ENCODE peak calls at places on chromosome 21, in eight cellular contexts. One of them, this sample, is unnamed.

GRCh38 chr21:27704567-27705166 is 737.8 kb upstream of the ADAMTS5 start:
- DNase-seq in cardiac muscle cell: no peak
- DNase-seq in fibroblast of pulmonary artery: no peak
- DNase-seq in breast epithelium: no peak
- DNase-seq in Panc1: no peak
- DNase-seq in A549: no peak
- DNase-seq in tibial artery: no peak
- DNase-seq in choroid plexus epithelial cell: no peak
- DNase-seq in this sample: no peak

GRCh38 chr21:45172408-45172807 is 98.0 kb downstream of the ADARB1 start:
- DNase-seq in Panc1: no peak
- DNase-seq in breast epithelium: no peak
- DNase-seq in fibroblast of pulmonary artery: no peak
- DNase-seq in cardiac muscle cell: no peak
- DNase-seq in A549: no peak
- DNase-seq in choroid plexus epithelial cell: no peak
- DNase-seq in tibial artery: no peak
- DNase-seq in this sample: no peak

GRCh38 chr21:18204931-18205330 is 39.7 kb upstream of the CHODL start:
- DNase-seq in Panc1: no peak
- DNase-seq in choroid plexus epithelial cell: peak
- DNase-seq in cardiac muscle cell: peak
- DNase-seq in breast epithelium: no peak
- DNase-seq in tibial artery: no peak
- DNase-seq in A549: no peak
- DNase-seq in fibroblast of pulmonary artery: no peak
- DNase-seq in this sample: no peak

GRCh38 chr21:38839683-38840286 is 34.1 kb downstream of the ETS2 start:
- DNase-seq in Panc1: no peak
- DNase-seq in A549: peak
- DNase-seq in fibroblast of pulmonary artery: peak
- DNase-seq in cardiac muscle cell: no peak
- DNase-seq in choroid plexus epithelial cell: peak
- DNase-seq in breast epithelium: no peak
- DNase-seq in tibial artery: no peak
- DNase-seq in this sample: peak

GRCh38 chr21:38159355-38159754 is 97.4 kb upstream of the KCNJ15 start:
- DNase-seq in cardiac muscle cell: peak
- DNase-seq in choroid plexus epithelial cell: peak
- DNase-seq in Panc1: peak
- DNase-seq in A549: peak
- DNase-seq in breast epithelium: no peak
- DNase-seq in fibroblast of pulmonary artery: peak
- DNase-seq in tibial artery: peak
- DNase-seq in this sample: peak

GRCh38 chr21:45538381-45539045 is 3.7 kb downstream of the SLC19A1 start:
- DNase-seq in choroid plexus epithelial cell: no peak
- DNase-seq in cardiac muscle cell: no peak
- DNase-seq in tibial artery: peak
- DNase-seq in Panc1: no peak
- DNase-seq in A549: no peak
- DNase-seq in fibroblast of pulmonary artery: no peak
- DNase-seq in breast epithelium: peak
- DNase-seq in this sample: no peak

GRCh38 chr21:24260751-24261150 is 1346.5 kb downstream of the MRPL39 start:
- DNase-seq in fibroblast of pulmonary artery: no peak
- DNase-seq in choroid plexus epithelial cell: no peak
- DNase-seq in tibial artery: no peak
- DNase-seq in A549: no peak
- DNase-seq in breast epithelium: no peak
- DNase-seq in Panc1: no peak
- DNase-seq in cardiac muscle cell: no peak
- DNase-seq in this sample: no peak

GRCh38 chr21:33976082-33976979 is 60.7 kb upstream of the ATP5PO start:
- DNase-seq in choroid plexus epithelial cell: peak
- DNase-seq in A549: peak
- DNase-seq in fibroblast of pulmonary artery: peak
- DNase-seq in breast epithelium: no peak
- DNase-seq in cardiac muscle cell: peak
- DNase-seq in tibial artery: peak
- DNase-seq in Panc1: peak
- DNase-seq in this sample: peak

GRCh38 chr21:41750051-41750450 is 16.8 kb downstream of the RIPK4 start:
- DNase-seq in tibial artery: no peak
- DNase-seq in breast epithelium: no peak
- DNase-seq in Panc1: no peak
- DNase-seq in A549: no peak
- DNase-seq in choroid plexus epithelial cell: no peak
- DNase-seq in fibroblast of pulmonary artery: no peak
- DNase-seq in cardiac muscle cell: no peak
- DNase-seq in this sample: no peak

GRCh38 chr21:38440746-38441145 is 57.5 kb downstream of the ERG start:
- DNase-seq in breast epithelium: no peak
- DNase-seq in A549: peak
- DNase-seq in cardiac muscle cell: no peak
- DNase-seq in tibial artery: no peak
- DNase-seq in Panc1: no peak
- DNase-seq in choroid plexus epithelial cell: peak
- DNase-seq in fibroblast of pulmonary artery: peak
- DNase-seq in this sample: peak

GRCh38 chr21:19322360-19322759 is 918.8 kb upstream of the TMPRSS15 start:
- DNase-seq in cardiac muscle cell: no peak
- DNase-seq in fibroblast of pulmonary artery: peak
- DNase-seq in choroid plexus epithelial cell: peak
- DNase-seq in breast epithelium: no peak
- DNase-seq in tibial artery: no peak
- DNase-seq in Panc1: no peak
- DNase-seq in A549: no peak
- DNase-seq in this sample: no peak

GRCh38 chr21:45304161-45304830 is 16.6 kb upstream of the POFUT2 start:
- DNase-seq in A549: no peak
- DNase-seq in tibial artery: peak
- DNase-seq in choroid plexus epithelial cell: no peak
- DNase-seq in Panc1: no peak
- DNase-seq in breast epithelium: no peak
- DNase-seq in fibroblast of pulmonary artery: no peak
- DNase-seq in cardiac muscle cell: no peak
- DNase-seq in this sample: no peak

GRCh38 chr21:45265721-45266517 is 21.8 kb downstream of the POFUT2 start:
- DNase-seq in Panc1: no peak
- DNase-seq in cardiac muscle cell: no peak
- DNase-seq in A549: no peak
- DNase-seq in breast epithelium: peak
- DNase-seq in tibial artery: peak
- DNase-seq in choroid plexus epithelial cell: no peak
- DNase-seq in fibroblast of pulmonary artery: no peak
- DNase-seq in this sample: no peak

GRCh38 chr21:38282921-38283320 is 26.1 kb downstream of the KCNJ15 start:
- DNase-seq in choroid plexus epithelial cell: peak
- DNase-seq in A549: no peak
- DNase-seq in fibroblast of pulmonary artery: peak
- DNase-seq in breast epithelium: no peak
- DNase-seq in tibial artery: no peak
- DNase-seq in Panc1: no peak
- DNase-seq in cardiac muscle cell: no peak
- DNase-seq in this sample: peak

GRCh38 chr21:17900281-17900989 is 81.3 kb upstream of the C21orf91 start:
- DNase-seq in A549: no peak
- DNase-seq in choroid plexus epithelial cell: no peak
- DNase-seq in tibial artery: no peak
- DNase-seq in breast epithelium: no peak
- DNase-seq in Panc1: no peak
- DNase-seq in fibroblast of pulmonary artery: no peak
- DNase-seq in cardiac muscle cell: no peak
- DNase-seq in this sample: no peak

GRCh38 chr21:27246741-27247140 is 279.9 kb upstream of the ADAMTS5 start:
- DNase-seq in tibial artery: no peak
- DNase-seq in cardiac muscle cell: no peak
- DNase-seq in choroid plexus epithelial cell: peak
- DNase-seq in A549: no peak
- DNase-seq in breast epithelium: no peak
- DNase-seq in Panc1: no peak
- DNase-seq in fibroblast of pulmonary artery: peak
- DNase-seq in this sample: peak

DNA sequence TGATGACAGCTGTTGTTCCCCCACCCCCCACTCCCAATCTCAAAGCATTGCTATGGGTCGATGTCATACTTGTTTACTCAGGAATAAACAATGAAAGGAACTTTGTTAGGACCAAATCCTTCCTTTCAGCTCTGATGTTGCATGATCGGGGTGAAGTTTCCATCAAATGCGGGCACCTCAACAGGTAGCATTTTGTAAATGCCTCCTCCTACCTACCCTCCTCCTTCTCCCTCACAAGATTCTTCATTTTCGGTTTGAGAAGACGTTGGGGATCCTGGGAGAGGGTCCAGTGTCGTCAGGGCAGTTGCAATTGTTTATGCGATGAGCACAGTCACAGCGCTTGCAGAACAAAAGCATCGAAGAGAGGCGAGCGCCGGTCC is 758 bp upstream of the HUNK start:
- DNase-seq in breast epithelium: no peak
- DNase-seq in fibroblast of pulmonary artery: no peak
- DNase-seq in A549: no peak
- DNase-seq in cardiac muscle cell: no peak
- DNase-seq in choroid plexus epithelial cell: no peak
- DNase-seq in Panc1: no peak
- DNase-seq in tibial artery: no peak
- DNase-seq in this sample: no peak
- H3K4me3 ChIP-seq in breast epithelium: peak
- H3K4me3 ChIP-seq in fibroblast of pulmonary artery: no peak
- H3K4me3 ChIP-seq in A549: peak
- H3K4me3 ChIP-seq in cardiac muscle cell: peak
- H3K4me3 ChIP-seq in choroid plexus epithelial cell: no peak
- H3K4me3 ChIP-seq in Panc1: no peak
- H3K4me3 ChIP-seq in tibial artery: peak
- H3K4me3 ChIP-seq in this sample: peak

GRCh38 chr21:20334585-20334984 is 663.6 kb upstream of the NCAM2 start:
- DNase-seq in cardiac muscle cell: no peak
- DNase-seq in A549: no peak
- DNase-seq in breast epithelium: no peak
- DNase-seq in Panc1: no peak
- DNase-seq in tibial artery: no peak
- DNase-seq in choroid plexus epithelial cell: no peak
- DNase-seq in fibroblast of pulmonary artery: no peak
- DNase-seq in this sample: no peak
- TF ChIP-seq CTCF in cardiac muscle cell: no peak
- TF ChIP-seq CTCF in A549: no peak
- TF ChIP-seq CTCF in breast epithelium: no peak
- TF ChIP-seq CTCF in Panc1: no peak
- TF ChIP-seq CTCF in tibial artery: no peak
- TF ChIP-seq CTCF in choroid plexus epithelial cell: no peak
- TF ChIP-seq CTCF in fibroblast of pulmonary artery: no peak
- TF ChIP-seq CTCF in this sample: no peak

GRCh38 chr21:26007911-26008579 is 162.5 kb downstream of the APP start:
- DNase-seq in breast epithelium: no peak
- DNase-seq in fibroblast of pulmonary artery: no peak
- DNase-seq in A549: no peak
- DNase-seq in cardiac muscle cell: no peak
- DNase-seq in choroid plexus epithelial cell: peak
- DNase-seq in tibial artery: no peak
- DNase-seq in Panc1: no peak
- DNase-seq in this sample: peak
- H3K4me3 ChIP-seq in breast epithelium: no peak
- H3K4me3 ChIP-seq in fibroblast of pulmonary artery: no peak
- H3K4me3 ChIP-seq in A549: no peak
- H3K4me3 ChIP-seq in cardiac muscle cell: no peak
- H3K4me3 ChIP-seq in choroid plexus epithelial cell: no peak
- H3K4me3 ChIP-seq in tibial artery: no peak
- H3K4me3 ChIP-seq in Panc1: no peak
- H3K4me3 ChIP-seq in this sample: no peak

DNA sequence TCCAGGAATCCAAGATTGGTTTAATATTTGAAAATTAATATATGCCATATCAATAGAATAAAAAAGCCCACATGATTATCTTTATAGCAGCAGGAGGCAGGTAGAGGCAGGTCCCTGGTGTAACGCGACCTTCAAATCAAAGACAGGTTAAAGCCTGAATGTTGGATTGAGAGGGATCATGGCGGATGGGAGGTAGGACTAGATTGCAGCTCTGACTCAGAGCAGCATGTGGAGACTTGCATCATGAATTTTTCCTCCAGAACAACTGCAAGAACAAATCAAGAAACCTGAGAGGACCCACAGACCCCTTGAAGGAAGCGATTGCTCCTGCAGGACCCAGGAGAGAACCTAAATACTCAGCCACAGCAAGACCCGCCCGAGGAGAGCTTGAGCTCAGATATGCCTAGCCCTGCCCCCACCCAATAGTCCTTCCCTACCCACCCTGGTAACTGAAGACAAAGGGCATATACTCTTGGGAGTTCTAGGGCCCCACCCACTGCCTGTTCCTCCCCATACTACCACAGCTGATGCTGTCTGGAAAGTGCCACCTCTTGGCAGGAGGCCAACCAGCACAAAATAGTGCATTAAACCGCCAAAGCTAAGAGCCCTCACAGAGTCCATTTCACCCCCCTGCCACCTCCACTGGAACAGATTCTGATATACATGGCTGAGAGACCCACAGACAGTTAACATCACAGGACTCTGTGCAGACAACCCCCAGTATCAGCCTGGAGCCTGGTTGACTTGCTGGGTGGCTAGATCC is 19.5 kb downstream of the S100B start:
- DNase-seq in A549: no peak
- DNase-seq in choroid plexus epithelial cell: no peak
- DNase-seq in Panc1: no peak
- DNase-seq in cardiac muscle cell: no peak
- DNase-seq in fibroblast of pulmonary artery: no peak
- DNase-seq in breast epithelium: no peak
- DNase-seq in tibial artery: no peak
- DNase-seq in this sample: no peak
- TF ChIP-seq CTCF in A549: no peak
- TF ChIP-seq CTCF in choroid plexus epithelial cell: no peak
- TF ChIP-seq CTCF in Panc1: no peak
- TF ChIP-seq CTCF in cardiac muscle cell: no peak
- TF ChIP-seq CTCF in fibroblast of pulmonary artery: no peak
- TF ChIP-seq CTCF in breast epithelium: no peak
- TF ChIP-seq CTCF in tibial artery: no peak
- TF ChIP-seq CTCF in this sample: no peak

DNA sequence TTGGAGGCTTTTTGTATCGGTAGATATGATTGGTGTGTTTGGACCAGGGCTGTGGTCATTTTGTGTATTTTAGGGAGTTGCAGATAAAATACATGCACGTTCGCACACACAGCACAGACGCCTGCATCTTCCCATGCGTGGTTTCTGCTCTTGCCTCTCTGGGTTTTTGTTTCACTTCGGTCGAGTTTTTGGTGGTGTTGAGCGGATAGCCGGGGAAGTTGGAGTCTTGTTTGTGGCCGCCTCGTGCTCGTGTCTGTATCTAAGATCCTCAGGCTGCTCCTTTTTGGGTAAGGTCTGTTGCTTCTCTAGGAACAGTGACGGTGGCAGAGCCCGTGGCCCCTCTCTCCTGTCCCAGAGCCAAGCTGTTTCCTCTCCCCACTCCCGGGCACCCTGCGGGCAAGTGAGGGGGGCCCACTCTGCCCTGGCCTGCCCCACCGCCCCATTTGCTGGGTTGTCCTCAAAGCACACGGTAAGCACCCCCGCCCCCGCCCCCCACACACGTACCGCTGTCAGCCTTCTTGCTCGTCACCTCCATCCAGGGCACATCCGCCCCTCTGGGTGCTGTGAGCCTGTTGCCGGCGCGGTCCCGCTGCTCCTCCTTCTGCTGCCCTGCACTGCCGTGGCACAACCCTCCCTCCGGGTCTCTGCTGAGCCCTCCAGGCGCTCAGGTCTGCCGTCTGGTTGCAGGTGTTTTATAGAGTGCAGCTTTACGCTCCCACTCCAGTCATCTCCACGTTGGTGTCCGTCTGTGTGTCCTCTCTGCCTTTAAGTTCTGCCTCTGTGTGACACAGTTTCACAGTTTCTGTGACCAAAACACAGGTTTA is 51.9 kb downstream of the AGPAT3 start:
- DNase-seq in fibroblast of pulmonary artery: no peak
- DNase-seq in Panc1: no peak
- DNase-seq in A549: no peak
- DNase-seq in breast epithelium: no peak
- DNase-seq in choroid plexus epithelial cell: no peak
- DNase-seq in cardiac muscle cell: no peak
- DNase-seq in tibial artery: peak
- DNase-seq in this sample: no peak
- H3K4me3 ChIP-seq in fibroblast of pulmonary artery: peak
- H3K4me3 ChIP-seq in Panc1: no peak
- H3K4me3 ChIP-seq in A549: no peak
- H3K4me3 ChIP-seq in breast epithelium: peak
- H3K4me3 ChIP-seq in choroid plexus epithelial cell: peak
- H3K4me3 ChIP-seq in cardiac muscle cell: no peak
- H3K4me3 ChIP-seq in tibial artery: no peak
- H3K4me3 ChIP-seq in this sample: peak